ENCODE peak calls at places on chromosome 5, in nine cellular contexts. C is CD4-positive, alpha-beta memory T cell; K is Caco-2; A is adrenal gland; R is AG04450; B is lower leg skin; V is HepG2; Z is mesendoderm; H is colonic mucosa. D is an unnamed sample.

GRCh38 chr5:37575541-37576489 is 196.7 kb downstream of the WDR70 start:
- DNase-seq in C (no peak), K (peak), A (no peak), R (no peak), B (no peak), V (peak), Z (peak), H (no peak), D (no peak)

GRCh38 chr5:74567351-74567870 is 73.1 kb downstream of the ENC1 start:
- DNase-seq in C (no peak), K (peak), A (no peak), R (no peak), B (no peak), V (no peak), Z (no peak), H (no peak), D (no peak)

GRCh38 chr5:132013711-132014110 is 2.3 kb upstream of the ACSL6 start:
- DNase-seq in C (no peak), K (no peak), A (peak), R (no peak), B (no peak), V (no peak), Z (no peak), H (peak), D (no peak)

GRCh38 chr5:134541736-134542376 is 16.4 kb downstream of the JADE2 start:
- DNase-seq in C (peak), K (peak), A (peak), R (no peak), B (no peak), V (no peak), Z (peak), H (peak), D (no peak)

GRCh38 chr5:181187500-181188213 is 17.3 kb downstream of the TRIM7 start:
- DNase-seq in C (peak), K (peak), A (peak), R (peak), B (peak), V (peak), Z (peak), H (peak), D (no peak)

GRCh38 chr5:171850354-171850947 is 64.8 kb downstream of the SMIM23 start:
- DNase-seq in C (no peak), K (peak), A (no peak), R (no peak), B (no peak), V (peak), Z (peak), H (no peak), D (peak)

GRCh38 chr5:128403350-128403749 is 134.7 kb downstream of the FBN2 start:
- DNase-seq in C (no peak), K (no peak), A (no peak), R (no peak), B (no peak), V (no peak), Z (no peak), H (no peak), D (no peak)

GRCh38 chr5:172102913-172103629 is 85.0 kb downstream of the STK10 start:
- DNase-seq in C (no peak), K (no peak), A (no peak), R (peak), B (peak), V (no peak), Z (peak), H (peak), D (no peak)

GRCh38 chr5:113271015-113271414 is 163.8 kb downstream of the TSSK1B start:
- DNase-seq in C (no peak), K (no peak), A (no peak), R (no peak), B (no peak), V (no peak), Z (no peak), H (no peak), D (no peak)

DNA sequence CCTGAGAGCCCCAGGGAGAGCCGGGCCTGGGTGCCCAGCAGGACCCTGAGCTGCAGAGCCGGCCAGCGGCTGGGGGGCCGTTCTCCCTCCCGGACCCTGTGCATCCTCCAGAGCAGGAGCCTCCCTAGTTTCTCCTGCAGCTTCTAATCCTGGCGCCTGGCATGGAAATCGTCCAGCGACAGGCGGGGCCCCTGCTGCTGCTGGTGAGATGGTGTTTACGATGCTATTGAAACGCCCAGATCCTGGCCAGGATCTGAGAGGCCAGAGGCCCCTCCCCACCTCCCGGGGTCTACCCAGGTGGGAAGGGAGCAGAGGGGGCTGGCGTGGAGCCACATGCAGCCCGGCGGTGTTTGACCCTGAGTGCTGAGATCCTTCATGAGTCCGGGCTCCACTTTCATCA is 38.2 kb upstream of the CEP72 start:
- DNase-seq in C (no peak), K (no peak), A (no peak), R (no peak), B (no peak), V (no peak), Z (no peak), H (no peak), D (no peak)
- H3K4me3 ChIP-seq in C (no peak), K (no peak), A (no peak), R (no peak), B (no peak), V (no peak), Z (no peak), H (no peak), D (no peak)

GRCh38 chr5:169637856-169638190 is 748 bp downstream of the DOCK2 start:
- DNase-seq in C (peak), K (no peak), A (no peak), R (no peak), B (no peak), V (no peak), Z (peak), H (peak), D (no peak)
- H3K4me3 ChIP-seq in C (peak), K (no peak), A (no peak), R (no peak), B (peak), V (no peak), Z (no peak), H (peak), D (no peak)

GRCh38 chr5:111719773-111720172 is 37.2 kb downstream of the NREP start:
- DNase-seq in C (no peak), K (no peak), A (no peak), R (no peak), B (no peak), V (peak), Z (no peak), H (no peak), D (no peak)

GRCh38 chr5:111722016-111722591 is 34.9 kb downstream of the NREP start:
- DNase-seq in C (no peak), K (no peak), A (no peak), R (no peak), B (no peak), V (no peak), Z (no peak), H (no peak), D (no peak)

DNA sequence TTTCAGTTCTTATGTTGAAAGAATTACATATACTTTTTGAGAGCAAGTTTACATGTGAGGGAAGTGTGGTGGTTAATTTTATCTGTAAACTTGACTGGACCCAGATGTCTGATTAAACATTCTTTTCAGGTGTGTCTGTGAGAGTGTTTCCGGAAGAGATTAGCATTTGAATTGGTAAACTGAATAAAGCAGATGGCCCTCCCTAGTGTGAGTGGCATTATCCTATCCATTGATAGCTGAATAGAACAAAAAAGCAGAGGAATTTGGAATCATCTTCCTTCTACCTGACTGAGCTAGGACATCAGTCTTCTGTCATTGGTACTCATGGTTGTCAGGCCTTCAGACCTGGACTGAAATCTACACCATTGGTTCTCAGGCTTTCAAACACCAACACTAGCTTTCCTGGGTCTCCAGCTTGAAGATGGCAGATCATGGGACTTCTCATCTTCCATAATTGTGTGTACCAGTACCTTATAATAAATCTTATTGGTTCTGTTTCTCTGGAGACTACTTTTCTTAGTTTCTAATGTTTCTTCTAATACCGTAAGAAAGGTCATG is 36.6 kb downstream of the NREP start:
- DNase-seq in C (no peak), K (no peak), A (no peak), R (no peak), B (no peak), V (no peak), Z (no peak), H (no peak), D (no peak)
- H3K4me3 ChIP-seq in C (no peak), K (no peak), A (no peak), R (no peak), B (no peak), V (no peak), Z (no peak), H (no peak), D (no peak)

GRCh38 chr5:154220625-154221024 is 30.1 kb downstream of the GALNT10 start:
- DNase-seq in C (no peak), K (no peak), A (peak), R (no peak), B (no peak), V (no peak), Z (no peak), H (no peak), D (no peak)
- H3K4me3 ChIP-seq in C (no peak), K (no peak), A (no peak), R (no peak), B (no peak), V (no peak), Z (no peak), H (no peak), D (no peak)

DNA sequence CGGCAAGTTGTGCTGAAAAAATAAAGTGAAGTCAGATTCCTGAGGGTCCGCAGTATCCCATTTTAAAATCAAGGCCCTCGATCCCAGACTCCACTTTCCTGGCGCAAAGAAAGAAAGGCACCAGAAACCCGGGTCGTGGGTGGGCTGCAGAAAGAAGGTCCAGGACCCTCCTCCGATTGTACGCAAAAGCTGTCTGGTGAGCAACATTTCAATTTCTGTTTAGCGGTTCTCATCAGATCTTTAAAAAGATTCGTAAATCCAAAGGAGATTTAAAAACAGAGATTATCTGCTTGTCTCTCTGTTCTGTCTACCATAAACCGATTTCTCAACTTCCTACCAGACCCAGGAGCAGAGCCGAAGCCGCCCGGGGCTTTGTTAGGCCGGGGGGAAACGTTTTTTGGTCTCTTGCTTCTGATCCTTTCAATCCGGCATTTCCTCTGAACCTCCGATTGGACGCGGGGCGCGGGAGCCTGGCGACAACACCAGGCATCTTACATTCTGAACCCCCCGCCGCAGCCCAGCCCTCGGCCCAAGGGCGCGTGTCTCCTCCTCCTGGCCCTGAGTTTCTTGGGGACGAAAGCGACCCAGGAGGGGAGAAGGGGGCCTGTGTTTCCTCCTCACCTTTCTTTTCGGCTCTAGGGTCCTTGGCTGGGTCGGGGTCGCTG is 745 bp downstream of the NKX2-5 start:
- DNase-seq in C (no peak), K (no peak), A (no peak), R (no peak), B (no peak), V (no peak), Z (peak), H (no peak), D (no peak)
- H3K4me3 ChIP-seq in C (no peak), K (no peak), A (no peak), R (no peak), B (no peak), V (peak), Z (peak), H (no peak), D (peak)

DNA sequence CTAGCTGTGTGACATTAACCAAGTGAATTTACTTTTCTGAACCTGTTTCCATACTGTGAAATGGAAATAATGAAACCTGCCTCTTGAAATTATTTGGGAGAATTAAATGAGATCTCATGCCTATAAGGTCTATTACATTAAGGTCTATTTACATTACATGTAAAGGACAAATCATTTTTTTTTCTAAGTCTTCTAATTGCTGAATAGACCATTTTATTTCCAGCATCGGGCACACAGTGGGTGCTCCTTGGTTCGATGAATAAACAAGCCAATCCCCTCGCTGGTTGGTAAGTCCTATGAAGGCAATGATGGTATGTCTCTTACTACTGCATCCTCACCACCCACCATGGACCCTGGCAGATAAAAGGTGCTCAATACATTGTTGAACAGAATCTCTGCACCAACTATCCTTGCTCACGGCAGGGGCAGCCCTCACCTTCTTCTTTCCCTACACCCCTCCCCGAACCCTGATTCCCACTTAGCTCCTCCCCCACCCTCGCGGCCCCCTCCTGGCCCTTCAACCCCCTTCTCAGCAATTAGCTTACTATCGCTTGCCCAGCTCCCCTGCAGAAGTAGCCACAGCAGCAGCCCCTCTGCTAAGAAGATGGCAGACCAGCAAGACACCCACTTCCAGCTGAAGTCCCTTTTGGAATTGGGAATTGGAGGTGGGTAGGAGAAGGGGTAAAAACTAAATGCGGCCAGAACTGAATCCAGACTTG is 3.0 kb downstream of the PCDH1 start:
- DNase-seq in C (no peak), K (no peak), A (no peak), R (no peak), B (no peak), V (no peak), Z (no peak), H (no peak), D (no peak)
- H3K4me3 ChIP-seq in C (no peak), K (peak), A (no peak), R (no peak), B (no peak), V (peak), Z (no peak), H (peak), D (peak)

GRCh38 chr5:16508730-16509531 is 43.3 kb upstream of the ZNF622 start:
- DNase-seq in C (no peak), K (peak), A (no peak), R (no peak), B (peak), V (no peak), Z (peak), H (peak), D (no peak)
- H3K4me3 ChIP-seq in C (no peak), K (no peak), A (no peak), R (no peak), B (no peak), V (no peak), Z (no peak), H (peak), D (no peak)

GRCh38 chr5:9516591-9516990 is 29.3 kb downstream of the SEMA5A start:
- DNase-seq in C (no peak), K (peak), A (no peak), R (no peak), B (no peak), V (no peak), Z (peak), H (no peak), D (peak)
- H3K4me3 ChIP-seq in C (no peak), K (no peak), A (no peak), R (no peak), B (no peak), V (no peak), Z (no peak), H (no peak), D (no peak)

GRCh38 chr5:159206818-159207217 is 2.5 kb downstream of the RNF145 start:
- DNase-seq in C (no peak), K (no peak), A (no peak), R (no peak), B (no peak), V (no peak), Z (no peak), H (no peak), D (no peak)
- H3K4me3 ChIP-seq in C (peak), K (no peak), A (no peak), R (peak), B (no peak), V (peak), Z (no peak), H (no peak), D (no peak)

GRCh38 chr5:174725261-174725990 is 1.0 kb downstream of the MSX2 start:
- DNase-seq in C (no peak), K (peak), A (no peak), R (no peak), B (no peak), V (no peak), Z (peak), H (no peak), D (no peak)
- H3K4me3 ChIP-seq in C (no peak), K (peak), A (no peak), R (peak), B (peak), V (no peak), Z (peak), H (peak), D (peak)